ENCODE peak calls at places on chromosomes 6 and 20, in five cellular contexts. One of them, this sample, is unnamed.

GRCh38 chr6:139271056-139271455 is 20.7 kb downstream of the TXLNB start:
- DNase-seq in mammary epithelial cell: peak; percentile 24
- DNase-seq in GM23248: no peak
- DNase-seq in CD8-positive, alpha-beta T cell: no peak
- DNase-seq in A549: no peak
- DNase-seq in this sample: no peak

GRCh38 chr20:5001174-5002076 is at the start of gene SLC23A2:
- DNase-seq in mammary epithelial cell: no peak
- DNase-seq in GM23248: peak; percentile 63
- DNase-seq in CD8-positive, alpha-beta T cell: peak; percentile 45
- DNase-seq in A549: peak; percentile 66
- DNase-seq in this sample: no peak

GRCh38 chr6:42304313-42304712 is 86.7 kb upstream of the MRPS10 start:
- DNase-seq in mammary epithelial cell: no peak
- DNase-seq in GM23248: no peak
- DNase-seq in CD8-positive, alpha-beta T cell: no peak
- DNase-seq in A549: no peak
- DNase-seq in this sample: no peak

GRCh38 chr6:81777586-81778268 is 25.2 kb upstream of the TENT5A start:
- DNase-seq in mammary epithelial cell: no peak
- DNase-seq in GM23248: no peak
- DNase-seq in CD8-positive, alpha-beta T cell: no peak
- DNase-seq in A549: no peak
- DNase-seq in this sample: no peak

GRCh38 chr6:46325561-46326525 is 155.1 kb upstream of the ENPP5 start:
- DNase-seq in mammary epithelial cell: no peak
- DNase-seq in GM23248: peak; percentile 80
- DNase-seq in CD8-positive, alpha-beta T cell: no peak
- DNase-seq in A549: no peak
- DNase-seq in this sample: no peak

GRCh38 chr6:71412559-71412958 is 123.9 kb downstream of the OGFRL1 start:
- DNase-seq in mammary epithelial cell: no peak
- DNase-seq in GM23248: no peak
- DNase-seq in CD8-positive, alpha-beta T cell: no peak
- DNase-seq in A549: no peak
- DNase-seq in this sample: no peak

GRCh38 chr6:3457710-3458605 is 1.1 kb upstream of the SLC22A23 start:
- DNase-seq in mammary epithelial cell: no peak
- DNase-seq in GM23248: peak; percentile 27
- DNase-seq in CD8-positive, alpha-beta T cell: no peak
- DNase-seq in A549: no peak
- DNase-seq in this sample: no peak

GRCh38 chr20:62928246-62928939 is 2.1 kb upstream of the DIDO1 start:
- DNase-seq in mammary epithelial cell: no peak
- DNase-seq in GM23248: peak; percentile 19
- DNase-seq in CD8-positive, alpha-beta T cell: no peak
- DNase-seq in A549: no peak
- DNase-seq in this sample: no peak

GRCh38 chr6:105994522-105995402 is 91.4 kb upstream of the PRDM1 start:
- DNase-seq in mammary epithelial cell: peak; percentile 73
- DNase-seq in GM23248: peak; percentile 90
- DNase-seq in CD8-positive, alpha-beta T cell: no peak
- DNase-seq in A549: peak; percentile 40
- DNase-seq in this sample: peak; percentile 61

DNA sequence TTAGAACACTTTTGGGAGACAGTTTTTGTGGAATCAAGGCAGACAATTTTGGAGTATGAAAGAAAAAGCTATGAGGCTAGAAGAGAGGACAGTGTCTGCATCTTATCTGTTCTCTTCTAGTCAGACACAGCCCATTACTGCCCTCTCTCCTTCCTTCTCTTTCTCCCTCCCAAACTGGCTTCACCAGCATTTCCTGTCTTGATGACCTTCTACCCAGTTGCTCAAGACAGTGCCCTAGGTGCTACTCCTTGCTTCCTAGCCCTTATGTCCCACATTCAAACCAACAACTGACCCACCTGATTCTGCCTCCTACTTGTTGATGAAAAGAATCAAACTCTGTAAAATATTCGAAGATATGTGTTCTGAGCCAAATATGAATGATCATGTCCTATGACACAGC is 116.4 kb upstream of the RIPOR2 start:
- DNase-seq in mammary epithelial cell: peak; percentile 4
- DNase-seq in GM23248: no peak
- DNase-seq in CD8-positive, alpha-beta T cell: no peak
- DNase-seq in A549: no peak
- DNase-seq in this sample: no peak
- H3K4me3 ChIP-seq in mammary epithelial cell: no peak overlapping the region
- H3K4me3 ChIP-seq in GM23248: no peak overlapping the region
- H3K4me3 ChIP-seq in CD8-positive, alpha-beta T cell: no peak overlapping the region
- H3K4me3 ChIP-seq in A549: no peak overlapping the region
- H3K4me3 ChIP-seq in this sample: no peak overlapping the region

DNA sequence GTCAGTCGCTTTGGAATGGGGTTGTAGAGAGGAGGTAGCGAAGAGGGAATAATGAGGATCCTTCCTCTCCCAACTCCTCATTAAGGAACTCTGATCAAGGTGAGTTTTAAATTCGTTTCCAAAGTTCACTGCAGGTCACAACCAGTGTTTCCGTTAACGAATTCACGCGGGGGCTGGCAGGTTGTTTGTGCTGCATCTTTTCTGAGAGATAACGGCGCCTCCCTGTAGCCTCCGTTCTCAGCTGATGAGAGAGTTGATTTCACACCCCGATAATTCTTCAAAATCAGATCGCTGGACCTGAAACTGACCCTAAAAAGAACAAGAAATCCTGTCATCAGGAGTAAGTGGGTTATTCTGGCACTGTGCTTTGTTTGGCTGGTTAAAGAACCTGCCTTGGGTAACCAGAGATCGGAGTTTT is 33.2 kb upstream of the BTN3A2 start:
- DNase-seq in mammary epithelial cell: no peak
- DNase-seq in GM23248: peak; percentile 24
- DNase-seq in CD8-positive, alpha-beta T cell: peak; percentile 30
- DNase-seq in A549: no peak
- DNase-seq in this sample: no peak
- H3K4me3 ChIP-seq in mammary epithelial cell: peak overlapping the region; percentile 56
- H3K4me3 ChIP-seq in GM23248: peak overlapping the region; percentile 59
- H3K4me3 ChIP-seq in CD8-positive, alpha-beta T cell: peak overlapping the region; percentile 10
- H3K4me3 ChIP-seq in A549: peak overlapping the region; percentile 69
- H3K4me3 ChIP-seq in this sample: no peak overlapping the region

GRCh38 chr20:33686008-33686983 is at the start of gene E2F1:
- DNase-seq in mammary epithelial cell: peak; percentile 93
- DNase-seq in GM23248: peak; percentile 98
- DNase-seq in CD8-positive, alpha-beta T cell: peak; percentile 92
- DNase-seq in A549: peak; percentile 96
- DNase-seq in this sample: peak; percentile 92
- H3K4me3 ChIP-seq in mammary epithelial cell: peak within 1 kb of the TSS; percentile 47
- H3K4me3 ChIP-seq in GM23248: peak within 1 kb of the TSS; percentile 71
- H3K4me3 ChIP-seq in CD8-positive, alpha-beta T cell: peak within 1 kb of the TSS; percentile 39
- H3K4me3 ChIP-seq in A549: peak within 1 kb of the TSS; percentile 85
- H3K4me3 ChIP-seq in this sample: peak within 1 kb of the TSS; percentile 20

GRCh38 chr20:21105429-21106170 is 558 bp downstream of the LINC00237 start:
- DNase-seq in mammary epithelial cell: no peak
- DNase-seq in GM23248: no peak
- DNase-seq in CD8-positive, alpha-beta T cell: no peak
- DNase-seq in A549: no peak
- DNase-seq in this sample: no peak
- H3K4me3 ChIP-seq in mammary epithelial cell: peak overlapping the region; percentile 9
- H3K4me3 ChIP-seq in GM23248: no peak overlapping the region
- H3K4me3 ChIP-seq in CD8-positive, alpha-beta T cell: no peak overlapping the region
- H3K4me3 ChIP-seq in A549: peak overlapping the region; percentile 27
- H3K4me3 ChIP-seq in this sample: peak overlapping the region; percentile 20

GRCh38 chr6:137878070-137878809 is 11.2 kb downstream of the TNFAIP3 start:
- DNase-seq in mammary epithelial cell: no peak
- DNase-seq in GM23248: no peak
- DNase-seq in CD8-positive, alpha-beta T cell: no peak
- DNase-seq in A549: no peak
- DNase-seq in this sample: no peak

GRCh38 chr6:137879301-137879700 is 12.2 kb downstream of the TNFAIP3 start:
- DNase-seq in mammary epithelial cell: no peak
- DNase-seq in GM23248: no peak
- DNase-seq in CD8-positive, alpha-beta T cell: no peak
- DNase-seq in A549: no peak
- DNase-seq in this sample: no peak

GRCh38 chr6:137877113-137877512 is 10.1 kb downstream of the TNFAIP3 start:
- DNase-seq in mammary epithelial cell: no peak
- DNase-seq in GM23248: no peak
- DNase-seq in CD8-positive, alpha-beta T cell: no peak
- DNase-seq in A549: no peak
- DNase-seq in this sample: no peak

GRCh38 chr6:137879885-137880430 is 12.9 kb downstream of the TNFAIP3 start:
- DNase-seq in mammary epithelial cell: no peak
- DNase-seq in GM23248: no peak
- DNase-seq in CD8-positive, alpha-beta T cell: no peak
- DNase-seq in A549: no peak
- DNase-seq in this sample: no peak

DNA sequence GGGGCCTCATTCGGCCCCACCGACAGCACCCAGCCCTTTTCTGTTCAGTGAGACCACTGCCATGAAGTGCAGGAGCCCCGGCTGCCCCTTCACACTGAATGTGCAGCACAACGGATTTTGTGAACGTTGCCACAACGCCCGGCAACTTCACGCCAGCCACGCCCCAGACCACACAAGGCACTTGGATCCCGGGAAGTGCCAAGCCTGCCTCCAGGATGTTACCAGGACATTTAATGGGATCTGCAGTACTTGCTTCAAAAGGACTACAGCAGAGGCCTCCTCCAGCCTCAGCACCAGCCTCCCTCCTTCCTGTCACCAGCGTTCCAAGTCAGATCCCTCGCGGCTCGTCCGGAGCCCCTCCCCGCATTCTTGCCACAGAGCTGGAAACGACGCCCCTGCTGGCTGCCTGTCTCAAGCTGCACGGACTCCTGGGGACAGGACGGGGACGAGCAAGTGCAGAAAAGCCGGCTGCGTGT is 11.8 kb downstream of the TNFAIP3 start:
- DNase-seq in mammary epithelial cell: no peak
- DNase-seq in GM23248: no peak
- DNase-seq in CD8-positive, alpha-beta T cell: no peak
- DNase-seq in A549: no peak
- DNase-seq in this sample: no peak
- H3K4me3 ChIP-seq in mammary epithelial cell: no peak overlapping the region
- H3K4me3 ChIP-seq in GM23248: no peak overlapping the region
- H3K4me3 ChIP-seq in CD8-positive, alpha-beta T cell: no peak overlapping the region
- H3K4me3 ChIP-seq in A549: no peak overlapping the region
- H3K4me3 ChIP-seq in this sample: no peak overlapping the region

DNA sequence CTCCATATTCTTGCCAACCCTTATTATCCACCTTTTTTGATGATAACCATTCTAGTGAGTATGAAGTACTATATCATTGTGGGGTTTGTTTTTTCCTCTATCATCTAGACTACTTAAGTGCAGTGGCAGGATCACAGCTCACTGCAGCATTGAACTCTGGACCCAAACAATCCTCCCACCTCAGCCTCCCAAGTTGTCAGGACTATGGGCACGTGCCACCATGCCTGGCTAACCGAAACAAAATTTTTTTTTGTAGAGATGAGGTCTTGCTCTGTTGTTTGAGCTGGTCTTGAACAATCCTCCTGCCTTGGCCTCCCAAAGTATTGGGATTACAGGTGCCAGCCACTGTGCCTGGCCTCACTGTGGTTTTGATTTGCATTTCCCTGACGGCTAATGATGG is 67.5 kb downstream of the TRPC4AP start:
- DNase-seq in mammary epithelial cell: no peak
- DNase-seq in GM23248: no peak
- DNase-seq in CD8-positive, alpha-beta T cell: no peak
- DNase-seq in A549: no peak
- DNase-seq in this sample: no peak
- H3K4me3 ChIP-seq in mammary epithelial cell: no peak overlapping the region
- H3K4me3 ChIP-seq in GM23248: no peak overlapping the region
- H3K4me3 ChIP-seq in CD8-positive, alpha-beta T cell: no peak overlapping the region
- H3K4me3 ChIP-seq in A549: no peak overlapping the region
- H3K4me3 ChIP-seq in this sample: no peak overlapping the region

GRCh38 chr6:38697846-38698245 is 5.1 kb downstream of the GLO1 start:
- DNase-seq in mammary epithelial cell: no peak
- DNase-seq in GM23248: no peak
- DNase-seq in CD8-positive, alpha-beta T cell: no peak
- DNase-seq in A549: no peak
- DNase-seq in this sample: no peak

GRCh38 chr6:38703949-38704348 is 1.0 kb upstream of the GLO1 start:
- DNase-seq in mammary epithelial cell: no peak
- DNase-seq in GM23248: peak; percentile 24
- DNase-seq in CD8-positive, alpha-beta T cell: no peak
- DNase-seq in A549: no peak
- DNase-seq in this sample: no peak

GRCh38 chr6:38705924-38706323 is 3.0 kb upstream of the GLO1 start:
- DNase-seq in mammary epithelial cell: no peak
- DNase-seq in GM23248: no peak
- DNase-seq in CD8-positive, alpha-beta T cell: no peak
- DNase-seq in A549: no peak
- DNase-seq in this sample: no peak

GRCh38 chr6:38702471-38703397 is at the start of gene GLO1:
- DNase-seq in mammary epithelial cell: peak; percentile 98
- DNase-seq in GM23248: peak; percentile 100
- DNase-seq in CD8-positive, alpha-beta T cell: peak; percentile 92
- DNase-seq in A549: peak; percentile 94
- DNase-seq in this sample: peak; percentile 95

GRCh38 chr6:38701551-38701950 is 1.4 kb downstream of the GLO1 start:
- DNase-seq in mammary epithelial cell: peak; percentile 17
- DNase-seq in GM23248: no peak
- DNase-seq in CD8-positive, alpha-beta T cell: no peak
- DNase-seq in A549: no peak
- DNase-seq in this sample: no peak
- H3K4me3 ChIP-seq in mammary epithelial cell: no peak overlapping the region
- H3K4me3 ChIP-seq in GM23248: peak overlapping the region; percentile 11
- H3K4me3 ChIP-seq in CD8-positive, alpha-beta T cell: no peak overlapping the region
- H3K4me3 ChIP-seq in A549: no peak overlapping the region
- H3K4me3 ChIP-seq in this sample: no peak overlapping the region

GRCh38 chr6:122997541-122998150 is 1.6 kb downstream of the CLVS2 start:
- DNase-seq in mammary epithelial cell: no peak
- DNase-seq in GM23248: no peak
- DNase-seq in CD8-positive, alpha-beta T cell: no peak
- DNase-seq in A549: no peak
- DNase-seq in this sample: no peak
- H3K4me3 ChIP-seq in mammary epithelial cell: no peak overlapping the region
- H3K4me3 ChIP-seq in GM23248: no peak overlapping the region
- H3K4me3 ChIP-seq in CD8-positive, alpha-beta T cell: no peak overlapping the region
- H3K4me3 ChIP-seq in A549: no peak overlapping the region
- H3K4me3 ChIP-seq in this sample: no peak overlapping the region